ENCODE peak calls at places on chromosomes 4 and X, in five cellular contexts. K, U, E, D and C are unnamed samples.

GRCh38 chr4:140213116-140213515 is 59.1 kb upstream of the MAML3 start:
- DNase-seq in K (peak; percentile 43), U (no peak), E (no peak), D (no peak), C (peak; percentile 6)

GRCh38 chrX:53831662-53832635 is 145.4 kb upstream of the HUWE1 start:
- DNase-seq in K (peak; percentile 81), U (peak; percentile 54), E (no peak), D (peak; percentile 29), C (peak; percentile 31)

GRCh38 chr4:48780867-48781219 is 764 bp upstream of the FRYL start:
- DNase-seq in K (no peak), U (peak; percentile 62), E (peak; percentile 58), D (peak; percentile 56), C (peak; percentile 39)

GRCh38 chr4:163505374-163505773 is 10.9 kb downstream of the TMA16 start:
- DNase-seq in K (no peak), U (no peak), E (no peak), D (peak; percentile 18), C (no peak)

GRCh38 chrX:70336767-70337166 is 46.9 kb downstream of the KIF4A start:
- DNase-seq in K (no peak), U (peak; percentile 64), E (no peak), D (no peak), C (no peak)

GRCh38 chrX:39907964-39908616 is 189.7 kb downstream of the BCOR start:
- DNase-seq in K (peak; percentile 94), U (peak; percentile 48), E (peak; percentile 72), D (peak; percentile 90), C (peak; percentile 94)

GRCh38 chr4:43680416-43680815 is 768.2 kb downstream of the KCTD8 start:
- DNase-seq in K (no peak), U (no peak), E (no peak), D (no peak), C (no peak)

GRCh38 chr4:19213388-19213787 is 1038.3 kb upstream of the SLIT2 start:
- DNase-seq in K (no peak), U (no peak), E (no peak), D (peak; percentile 1), C (peak; percentile 46)

GRCh38 chr4:173827707-173828106 is 297.7 kb upstream of the HAND2 start:
- DNase-seq in K (no peak), U (no peak), E (no peak), D (peak; percentile 29), C (peak; percentile 10)

GRCh38 chrX:107725761-107726555 is 49.6 kb downstream of the TSC22D3 start:
- DNase-seq in K (peak; percentile 85), U (no peak), E (peak; percentile 56), D (no peak), C (no peak)

GRCh38 chrX:2907295-2907694 is 21.8 kb downstream of the ARSD start:
- DNase-seq in K (no peak), U (no peak), E (no peak), D (no peak), C (no peak)

GRCh38 chr4:71211748-71212147 is 127.1 kb upstream of the SLC4A4 start:
- DNase-seq in K (no peak), U (no peak), E (no peak), D (no peak), C (peak; percentile 49)

GRCh38 chr4:80183196-80184052 is 13.9 kb upstream of the PRDM8 start:
- DNase-seq in K (no peak), U (no peak), E (peak; percentile 57), D (peak; percentile 21), C (peak; percentile 26)

GRCh38 chrX:28981952-28982351 is 394.7 kb downstream of the IL1RAPL1 start:
- DNase-seq in K (no peak), U (peak; percentile 5), E (no peak), D (no peak), C (no peak)

GRCh38 chrX:19514791-19515614 is at the start of gene MAP3K15:
- DNase-seq in K (peak; percentile 50), U (peak; percentile 24), E (peak; percentile 29), D (no peak), C (peak; percentile 3)

GRCh38 chrX:123422875-123423274 is 238.8 kb downstream of the GRIA3 start:
- DNase-seq in K (peak; percentile 53), U (peak; percentile 35), E (no peak), D (peak; percentile 51), C (peak; percentile 59)

GRCh38 chrX:15820106-15821073 is 30.1 kb downstream of the ZRSR2 start:
- DNase-seq in K (no peak), U (no peak), E (no peak), D (no peak), C (peak; percentile 15)

GRCh38 chr4:153293675-153294057 is 50.8 kb upstream of the MND1 start:
- DNase-seq in K (no peak), U (no peak), E (no peak), D (no peak), C (no peak)

GRCh38 chr4:21948347-21949072 is at the start of gene KCNIP4:
- DNase-seq in K (no peak), U (no peak), E (peak; percentile 16), D (peak; percentile 13), C (peak; percentile 8)

GRCh38 chr4:152936446-152937279 is 540 bp downstream of the FHDC1 start:
- DNase-seq in K (peak; percentile 21), U (peak; percentile 5), E (no peak), D (no peak), C (peak; percentile 21)

GRCh38 chr4:128393111-128393704 is 105.6 kb upstream of the PGRMC2 start:
- DNase-seq in K (no peak), U (peak; percentile 5), E (no peak), D (peak; percentile 48), C (peak; percentile 51)

GRCh38 chr4:105605493-105605892 is 53.1 kb downstream of the ARHGEF38 start:
- DNase-seq in K (peak; percentile 9), U (no peak), E (no peak), D (peak; percentile 54), C (peak; percentile 32)

GRCh38 chr4:38177792-38178665 is 217.8 kb downstream of the PTTG2 start:
- DNase-seq in K (no peak), U (peak; percentile 33), E (peak; percentile 59), D (peak; percentile 79), C (peak; percentile 61)

GRCh38 chrX:8864151-8864550 is 63.0 kb upstream of the FAM9A start:
- DNase-seq in K (no peak), U (no peak), E (no peak), D (peak; percentile 24), C (no peak)

GRCh38 chrX:68832101-68832416 is 3.2 kb downstream of the EFNB1 start:
- DNase-seq in K (peak; percentile 70), U (peak; percentile 64), E (peak; percentile 48), D (peak; percentile 79), C (peak; percentile 81)

GRCh38 chrX:46208225-46208854 is 336.9 kb downstream of the ZNF674 start:
- DNase-seq in K (peak; percentile 60), U (peak; percentile 51), E (no peak), D (peak; percentile 3), C (peak; percentile 37)

DNA sequence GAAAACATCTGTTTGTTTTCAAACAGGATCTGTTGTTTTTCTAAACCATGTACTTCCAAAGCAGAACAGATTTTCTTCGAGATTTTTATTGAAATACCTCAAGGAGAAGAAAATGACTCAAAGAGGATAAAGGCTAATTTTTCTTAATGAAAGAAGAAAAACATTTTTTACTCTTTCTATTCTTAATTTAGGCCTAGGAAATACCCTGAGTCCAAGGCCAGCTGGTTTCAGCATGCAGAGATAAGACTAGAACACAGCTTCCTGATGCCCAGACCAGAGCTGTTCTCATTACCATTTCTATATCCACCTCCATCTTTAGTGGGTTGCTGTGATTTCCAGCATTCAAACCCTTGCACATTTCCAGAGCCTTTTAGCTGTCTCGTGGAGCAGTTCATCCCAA is 18.3 kb downstream of the GAB1 start:
- DNase-seq in K (no peak), U (peak; percentile 50), E (no peak), D (peak; percentile 29), C (no peak)
- H3K4me3 ChIP-seq in K (no peak overlapping the region), U (no peak overlapping the region), E (no peak overlapping the region), D (no peak overlapping the region), C (no peak overlapping the region)

GRCh38 chr4:81592698-81593097 is 121.0 kb upstream of the RASGEF1B start:
- DNase-seq in K (no peak), U (no peak), E (no peak), D (no peak), C (no peak)
- TF ChIP-seq CTCF in K (no peak), U (no peak), E (no peak), D (no peak), C (no peak)

DNA sequence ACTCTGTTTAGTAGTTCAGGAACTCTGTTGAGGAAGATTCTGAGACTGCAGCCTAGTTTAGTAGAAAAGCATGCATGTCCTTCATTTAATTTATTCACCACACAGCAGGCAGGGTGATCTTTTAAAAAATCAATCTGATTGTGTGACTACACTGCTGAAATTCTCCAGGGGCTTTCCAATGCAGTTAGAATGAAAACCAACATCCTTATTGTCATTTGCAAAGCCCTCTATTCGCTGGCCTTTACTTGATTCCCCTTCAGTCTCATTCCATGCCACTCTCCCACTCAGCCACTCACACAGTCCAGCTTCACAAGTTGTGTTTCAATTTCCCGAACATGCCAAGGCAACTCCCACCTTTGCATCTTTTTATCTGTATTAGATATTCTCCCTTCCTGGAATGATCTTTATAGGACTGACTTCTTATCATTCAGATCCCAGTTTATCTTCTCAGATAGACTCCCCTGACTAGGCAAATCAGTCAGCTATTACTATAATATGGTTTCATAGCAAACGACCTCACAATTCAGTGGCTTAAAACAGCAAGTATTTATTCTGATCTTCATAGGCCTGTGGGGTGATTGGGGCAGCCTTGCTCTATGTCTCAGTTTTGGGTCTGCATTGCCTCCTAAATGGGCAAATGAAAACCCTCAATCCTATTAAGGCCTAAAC is 21.3 kb upstream of the FTHL17 start:
- DNase-seq in K (no peak), U (peak; percentile 47), E (no peak), D (no peak), C (no peak)
- H3K4me3 ChIP-seq in K (no peak overlapping the region), U (no peak overlapping the region), E (no peak overlapping the region), D (no peak overlapping the region), C (no peak overlapping the region)

GRCh38 chr4:2574863-2575262 is 38.4 kb downstream of the FAM193A start:
- DNase-seq in K (no peak), U (no peak), E (no peak), D (no peak), C (no peak)
- TF ChIP-seq CTCF in K (no peak), U (no peak), E (no peak), D (no peak), C (no peak)

GRCh38 chr4:175813841-175814240 is 1.8 kb upstream of the GPM6A start:
- DNase-seq in K (no peak), U (no peak), E (no peak), D (no peak), C (no peak)

GRCh38 chr4:175807596-175807995 is 4.5 kb downstream of the GPM6A start:
- DNase-seq in K (no peak), U (no peak), E (no peak), D (no peak), C (no peak)

GRCh38 chr4:175813126-175813715 is 1.2 kb upstream of the GPM6A start:
- DNase-seq in K (no peak), U (no peak), E (no peak), D (no peak), C (no peak)

GRCh38 chr4:175811171-175811570 is 893 bp downstream of the GPM6A start:
- DNase-seq in K (no peak), U (no peak), E (no peak), D (no peak), C (no peak)

GRCh38 chr4:175810360-175810759 is 1.7 kb downstream of the GPM6A start:
- DNase-seq in K (no peak), U (no peak), E (no peak), D (no peak), C (no peak)
- H3K4me3 ChIP-seq in K (no peak overlapping the region), U (no peak overlapping the region), E (no peak overlapping the region), D (no peak overlapping the region), C (no peak overlapping the region)

GRCh38 chr4:183444953-183445543 is 612 bp downstream of the CDKN2AIP start:
- DNase-seq in K (peak; percentile 2), U (no peak), E (peak; percentile 46), D (peak; percentile 11), C (peak; percentile 7)
- TF ChIP-seq CTCF in K (no peak), U (no peak), E (no peak), D (no peak), C (no peak)